ENCODE peak calls at places on chromosome 4, in six cellular contexts. L is fibroblast of lung; O is spleen; Z is A673; X is colonic mucosa; P is naive thymus-derived CD4-positive, alpha-beta T cell. U is an unnamed sample.

GRCh38 chr4:94544811-94545210 is 93.1 kb downstream of the PDLIM5 start:
- DNase-seq in O (no peak), Z (no peak), P (no peak), X (no peak), L (no peak), U (no peak)

GRCh38 chr4:156941940-156942548 is 29.6 kb downstream of the PDGFC start:
- DNase-seq in O (no peak), P (no peak), Z (no peak), X (peak; percentile 26), L (peak; percentile 98), U (peak; percentile 81)

GRCh38 chr4:156970501-156971167 is 965 bp downstream of the PDGFC start:
- DNase-seq in P (no peak), O (peak; percentile 84), Z (peak; percentile 86), X (peak; percentile 54), L (peak; percentile 57), U (peak; percentile 84)

GRCh38 chr4:13920901-13921300 is 293.4 kb upstream of the BOD1L1 start:
- DNase-seq in P (no peak), L (peak; percentile 100), Z (peak; percentile 63), X (peak; percentile 20), O (no peak), U (no peak)

GRCh38 chr4:135240796-135241195 is 1039.2 kb upstream of the PABPC4L start:
- DNase-seq in Z (peak; percentile 16), O (no peak), L (no peak), X (no peak), P (no peak), U (no peak)

GRCh38 chr4:40502220-40502619 is 127.4 kb downstream of the RBM47 start:
- DNase-seq in P (no peak), Z (no peak), X (no peak), L (no peak), O (no peak), U (no peak)

GRCh38 chr4:126109836-126110235 is 795.1 kb downstream of the FAT4 start:
- DNase-seq in X (no peak), L (no peak), O (no peak), Z (no peak), P (no peak), U (no peak)

GRCh38 chr4:168803727-168804126 is 206.3 kb downstream of the CBR4 start:
- DNase-seq in P (no peak), Z (no peak), O (no peak), X (no peak), L (peak; percentile 95), U (no peak)

GRCh38 chr4:26191353-26191752 is 129.5 kb upstream of the RBPJ start:
- DNase-seq in X (no peak), Z (no peak), P (no peak), O (no peak), L (peak; percentile 46), U (no peak)

GRCh38 chr4:142558851-142559250 is 287.2 kb downstream of the INPP4B start:
- DNase-seq in Z (peak; percentile 14), P (no peak), O (no peak), X (no peak), L (peak; percentile 85), U (no peak)

GRCh38 chr4:84680956-84681355 is 98.0 kb downstream of the CDS1 start:
- DNase-seq in L (no peak), O (no peak), Z (no peak), P (no peak), X (no peak), U (no peak)

GRCh38 chr4:99389606-99390005 is 37.1 kb upstream of the ADH1C start:
- DNase-seq in L (peak; percentile 30), Z (no peak), P (no peak), O (no peak), X (no peak), U (no peak)

GRCh38 chr4:146981651-146982050 is 36.0 kb upstream of the TTC29 start:
- DNase-seq in P (no peak), L (peak; percentile 37), Z (no peak), O (no peak), X (no peak), U (no peak)

GRCh38 chr4:25131925-25132324 is 28.3 kb downstream of the SEPSECS start:
- DNase-seq in L (no peak), Z (no peak), X (no peak), P (no peak), O (no peak), U (no peak)

GRCh38 chr4:170242471-170242870 is 152.7 kb upstream of the AADAT start:
- DNase-seq in O (no peak), X (no peak), L (peak; percentile 36), Z (no peak), P (no peak), U (no peak)

GRCh38 chr4:47612116-47613023 is 127.3 kb downstream of the ATP10D start:
- DNase-seq in P (no peak), L (peak; percentile 70), Z (peak; percentile 2), O (no peak), X (no peak), U (no peak)

GRCh38 chr4:91113130-91113706 is 986.0 kb downstream of the CCSER1 start:
- DNase-seq in X (no peak), L (peak; percentile 20), Z (peak; percentile 16), P (no peak), O (no peak), U (no peak)

GRCh38 chr4:31995943-31996901 is 1276.1 kb downstream of the PCDH7 start:
- DNase-seq in O (peak; percentile 71), L (no peak), P (no peak), X (no peak), Z (no peak), U (no peak)

GRCh38 chr4:119189638-119190037 is 22.9 kb upstream of the USP53 start:
- DNase-seq in Z (no peak), L (no peak), O (no peak), X (no peak), P (no peak), U (no peak)

GRCh38 chr4:41506071-41506470 is 31.9 kb upstream of the LIMCH1 start:
- DNase-seq in L (peak; percentile 88), P (no peak), Z (no peak), O (no peak), X (no peak), U (no peak)

GRCh38 chr4:961651-962230 is 11.6 kb downstream of the DGKQ start:
- DNase-seq in Z (no peak), O (peak; percentile 74), P (no peak), L (no peak), X (peak; percentile 81), U (no peak)

GRCh38 chr4:66562276-66562806 is 892.1 kb upstream of the EPHA5 start:
- DNase-seq in Z (no peak), L (peak; percentile 88), X (no peak), P (no peak), O (no peak), U (no peak)

GRCh38 chr4:77433102-77433733 is 172.4 kb upstream of the CXCL13 start:
- DNase-seq in L (peak; percentile 26), O (no peak), P (peak; percentile 20), Z (peak; percentile 28), X (peak; percentile 22), U (no peak)

GRCh38 chr4:128286474-128287158 is 997 bp downstream of the PGRMC2 start:
- DNase-seq in X (peak; percentile 63), L (peak; percentile 58), Z (peak; percentile 59), P (peak; percentile 58), O (no peak), U (no peak)

GRCh38 chr4:2825184-2825506 is 18.5 kb upstream of the ADD1 start:
- DNase-seq in X (no peak), L (no peak), O (no peak), Z (no peak), P (no peak), U (no peak)

GRCh38 chr4:73964862-73965611 is 16.8 kb downstream of the PF4 start:
- DNase-seq in Z (peak; percentile 16), X (peak; percentile 34), O (no peak), P (no peak), L (no peak), U (no peak)

GRCh38 chr4:152545088-152545487 is 9.2 kb upstream of the FBXW7 start:
- DNase-seq in P (no peak), O (no peak), X (no peak), Z (no peak), L (no peak), U (no peak)
- H3K27ac ChIP-seq in P (no peak overlapping the region), O (no peak overlapping the region), X (no peak overlapping the region), Z (no peak overlapping the region), L (no peak overlapping the region), U (no peak overlapping the region)

DNA sequence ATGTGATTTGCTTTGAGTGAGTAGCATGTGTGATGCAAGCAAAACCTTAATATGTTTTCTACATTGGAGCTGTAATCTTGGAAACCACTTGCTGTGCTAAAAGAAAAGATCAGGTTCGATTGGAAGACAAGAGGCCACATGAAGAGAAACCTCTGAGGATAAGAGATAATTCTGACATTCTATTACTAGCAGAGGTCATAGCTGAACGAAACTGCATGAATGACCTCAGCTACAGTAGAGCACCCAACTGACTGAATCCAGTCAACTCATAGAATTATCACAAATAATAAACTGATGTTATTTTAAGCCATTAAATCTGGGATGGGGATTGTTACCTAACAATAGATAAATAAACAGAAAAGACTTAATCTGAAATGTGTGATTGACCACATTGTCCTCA is 147.1 kb downstream of the CAMK2D start:
- DNase-seq in X (no peak), P (no peak), O (no peak), L (no peak), Z (no peak), U (no peak)
- H3K4me3 ChIP-seq in X (no peak overlapping the region), P (no peak overlapping the region), O (no peak overlapping the region), L (no peak overlapping the region), Z (no peak overlapping the region), U (no peak overlapping the region)

DNA sequence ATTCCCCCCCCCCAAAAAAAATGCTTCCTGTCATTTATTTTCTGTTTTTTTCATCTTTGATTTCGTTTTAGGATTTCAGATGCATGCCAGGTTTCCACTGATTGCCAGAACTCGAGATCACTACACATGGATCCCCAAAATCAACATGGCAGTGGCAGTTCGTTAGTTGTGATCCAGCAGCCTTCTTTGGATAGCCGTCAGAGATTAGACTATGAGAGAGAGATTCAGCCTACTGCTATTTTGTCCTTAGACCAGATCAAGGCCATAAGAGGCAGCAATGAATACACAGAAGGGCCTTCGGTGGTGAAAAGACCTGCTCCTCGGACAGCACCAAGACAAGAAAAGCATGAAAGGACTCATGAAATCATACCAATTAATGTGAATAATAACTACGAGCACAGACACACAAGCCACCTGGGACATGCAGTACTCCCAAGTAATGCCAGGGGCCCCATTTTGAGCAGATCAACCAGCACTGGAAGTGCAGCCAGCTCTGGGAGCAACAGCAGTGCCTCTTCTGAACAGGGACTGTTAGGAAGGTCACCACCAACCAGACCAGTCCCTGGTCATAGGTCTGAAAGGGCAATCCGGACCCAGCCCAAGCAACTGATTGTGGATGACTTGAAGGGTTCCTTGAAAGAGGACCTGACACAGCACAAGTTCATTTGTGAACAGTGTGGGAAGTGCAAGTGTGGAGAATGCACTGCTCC is 5.0 kb downstream of the SPRY1 start:
- DNase-seq in P (no peak), Z (no peak), X (no peak), O (no peak), L (no peak), U (no peak)
- H3K27ac ChIP-seq in P (no peak overlapping the region), Z (no peak overlapping the region), X (peak overlapping the region; percentile 44), O (peak overlapping the region; percentile 10), L (peak overlapping the region; percentile 57), U (peak overlapping the region; percentile 95)

DNA sequence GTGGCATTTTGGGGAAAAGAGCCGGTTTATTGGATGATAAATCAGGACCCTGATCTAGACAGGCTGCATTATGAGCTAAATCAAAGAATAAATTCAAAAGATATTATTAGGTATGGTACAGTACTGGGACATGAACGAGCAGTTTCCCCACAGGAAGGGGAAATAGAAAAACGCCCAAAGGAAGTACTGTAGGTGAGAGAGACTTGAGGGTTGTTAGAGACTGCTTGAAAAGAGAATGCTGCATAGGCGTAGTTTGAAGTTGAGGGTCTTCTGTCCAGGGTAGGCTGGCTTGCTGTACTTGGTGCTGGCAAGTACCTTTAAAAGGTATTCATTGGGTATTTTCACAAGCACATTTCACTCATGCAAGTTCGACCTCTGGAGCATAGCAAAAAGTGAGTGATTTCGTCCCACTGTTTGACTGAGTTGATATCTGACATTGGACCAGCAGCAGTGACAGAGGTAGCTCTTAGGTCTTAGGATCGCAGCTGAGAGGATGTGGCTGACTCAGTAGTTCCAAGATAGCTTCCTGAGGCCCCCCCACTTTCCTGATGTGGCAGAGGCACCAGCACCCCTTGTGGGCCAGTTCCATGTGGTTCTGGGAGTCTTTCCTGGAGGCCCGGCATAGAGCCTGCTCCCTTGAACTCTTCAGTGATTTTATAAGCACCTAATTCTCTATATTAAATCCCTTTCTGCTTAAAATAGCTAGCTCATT is 64.3 kb downstream of the TMEM131L start:
- DNase-seq in O (no peak), L (no peak), X (peak; percentile 20), Z (no peak), P (peak; percentile 44), U (no peak)
- H3K4me3 ChIP-seq in O (no peak overlapping the region), L (no peak overlapping the region), X (no peak overlapping the region), Z (no peak overlapping the region), P (peak overlapping the region; percentile 16), U (no peak overlapping the region)